ENCODE peak calls at places on chromosomes 12 and 14, in ten cellular contexts. F, Z, O, H, G, I, M, V, E and S are unnamed samples.

GRCh38 chr12:47216150-47216677 is 136.5 kb upstream of the AMIGO2 start:
- DNase-seq in F (no peak), Z (no peak), O (peak; percentile 49), H (no peak), G (peak; percentile 44), I (no peak), M (no peak), V (no peak), E (no peak), S (no peak)

GRCh38 chr12:79055926-79056674 is 191.5 kb downstream of the SYT1 start:
- DNase-seq in F (peak; percentile 72), Z (no peak), O (no peak), H (no peak), G (no peak), I (no peak), M (no peak), V (no peak), E (peak; percentile 42), S (no peak)

GRCh38 chr14:97970222-97970621 is 1173.0 kb downstream of the VRK1 start:
- DNase-seq in F (no peak), Z (no peak), O (no peak), H (no peak), G (no peak), I (no peak), M (no peak), V (no peak), E (no peak), S (no peak)

GRCh38 chr14:22159968-22160367 is 429.1 kb downstream of the DAD1 start:
- DNase-seq in F (no peak), Z (peak; percentile 44), O (no peak), H (no peak), G (no peak), I (no peak), M (no peak), V (no peak), E (no peak), S (no peak)

GRCh38 chr14:93691042-93691780 is 97.1 kb downstream of the PRIMA1 start:
- DNase-seq in F (no peak), Z (no peak), O (no peak), H (no peak), G (no peak), I (no peak), M (no peak), V (no peak), E (no peak), S (no peak)

GRCh38 chr12:63808631-63809030 is 28.9 kb downstream of the RXYLT1 start:
- DNase-seq in F (no peak), Z (no peak), O (no peak), H (no peak), G (no peak), I (no peak), M (no peak), V (no peak), E (peak; percentile 84), S (no peak)

GRCh38 chr12:10033783-10034381 is 3.4 kb downstream of the CLEC9A start:
- DNase-seq in F (no peak), Z (no peak), O (no peak), H (no peak), G (no peak), I (no peak), M (no peak), V (no peak), E (peak; percentile 7), S (no peak)

GRCh38 chr12:53044896-53045571 is 4.8 kb upstream of the TNS2 start:
- DNase-seq in F (no peak), Z (no peak), O (no peak), H (no peak), G (no peak), I (peak; percentile 17), M (no peak), V (no peak), E (no peak), S (no peak)

GRCh38 chr12:121110211-121110940 is 22.3 kb upstream of the P2RX7 start:
- DNase-seq in F (peak; percentile 74), Z (peak; percentile 73), O (peak; percentile 33), H (no peak), G (peak; percentile 76), I (peak; percentile 61), M (peak; percentile 68), V (peak; percentile 71), E (peak; percentile 79), S (peak; percentile 63)

GRCh38 chr14:31340297-31341063 is 79.9 kb downstream of the HEATR5A start:
- DNase-seq in F (no peak), Z (no peak), O (no peak), H (no peak), G (no peak), I (no peak), M (no peak), V (no peak), E (no peak), S (no peak)

GRCh38 chr12:153080-153746 is 60.7 kb downstream of the SLC6A12 start:
- DNase-seq in F (peak; percentile 79), Z (peak; percentile 77), O (no peak), H (peak; percentile 81), G (peak; percentile 79), I (peak; percentile 77), M (peak; percentile 89), V (peak; percentile 73), E (peak; percentile 60), S (peak; percentile 86)

GRCh38 chr12:130514149-130514551 is 176.5 kb downstream of the PIWIL1 start:
- DNase-seq in F (no peak), Z (no peak), O (no peak), H (no peak), G (no peak), I (no peak), M (peak; percentile 67), V (no peak), E (no peak), S (no peak)

GRCh38 chr12:87991483-87991882 is 37.7 kb downstream of the C12orf50 start:
- DNase-seq in F (no peak), Z (no peak), O (no peak), H (no peak), G (no peak), I (no peak), M (no peak), V (no peak), E (no peak), S (no peak)

GRCh38 chr12:53078425-53079225 is 565 bp downstream of the SPRYD3 start:
- DNase-seq in F (no peak), Z (peak; percentile 60), O (peak; percentile 63), H (peak; percentile 55), G (no peak), I (no peak), M (no peak), V (no peak), E (no peak), S (no peak)

GRCh38 chr14:40727107-40727506 is 879.6 kb upstream of the LRFN5 start:
- DNase-seq in F (no peak), Z (no peak), O (no peak), H (no peak), G (no peak), I (no peak), M (no peak), V (no peak), E (no peak), S (no peak)

GRCh38 chr14:95519699-95520098 is 3.2 kb upstream of the SYNE3 start:
- DNase-seq in F (no peak), Z (peak; percentile 69), O (peak; percentile 64), H (peak; percentile 80), G (no peak), I (no peak), M (no peak), V (no peak), E (peak; percentile 86), S (no peak)

GRCh38 chr12:9073077-9073476 is 42.6 kb downstream of the A2M start:
- DNase-seq in F (no peak), Z (no peak), O (no peak), H (no peak), G (no peak), I (no peak), M (no peak), V (no peak), E (no peak), S (no peak)

GRCh38 chr14:102234331-102235264 is 70.4 kb downstream of the MOK start:
- DNase-seq in F (no peak), Z (no peak), O (no peak), H (no peak), G (no peak), I (no peak), M (no peak), V (no peak), E (peak; percentile 55), S (no peak)

GRCh38 chr14:102231476-102232347 is 73.3 kb downstream of the MOK start:
- DNase-seq in F (no peak), Z (no peak), O (no peak), H (no peak), G (no peak), I (no peak), M (no peak), V (no peak), E (no peak), S (no peak)

GRCh38 chr14:102230481-102231210 is 74.3 kb downstream of the MOK start:
- DNase-seq in F (no peak), Z (no peak), O (no peak), H (no peak), G (no peak), I (no peak), M (no peak), V (no peak), E (no peak), S (no peak)

GRCh38 chr14:102233081-102233480 is 71.9 kb downstream of the MOK start:
- DNase-seq in F (no peak), Z (no peak), O (no peak), H (no peak), G (no peak), I (no peak), M (no peak), V (no peak), E (no peak), S (no peak)

GRCh38 chr14:102232348-102232625 is 72.7 kb downstream of the MOK start:
- DNase-seq in F (no peak), Z (no peak), O (no peak), H (no peak), G (no peak), I (no peak), M (no peak), V (no peak), E (no peak), S (no peak)
- TF ChIP-seq CTCF in F (no peak), Z (no peak), O (no peak), H (no peak), G (no peak), I (no peak), M (no peak), V (no peak), E (no peak), S (no peak)

GRCh38 chr12:50520345-50520744 is 15.6 kb downstream of the DIP2B start:
- DNase-seq in F (no peak), Z (no peak), O (no peak), H (no peak), G (no peak), I (no peak), M (no peak), V (no peak), E (no peak), S (no peak)
- TF ChIP-seq CTCF in F (no peak), Z (no peak), O (no peak), H (no peak), G (no peak), I (no peak), M (no peak), V (no peak), E (no peak), S (no peak)

GRCh38 chr12:90945070-90945649 is 9.8 kb downstream of the CCER1 start:
- DNase-seq in F (peak; percentile 56), Z (no peak), O (no peak), H (no peak), G (peak; percentile 26), I (no peak), M (no peak), V (no peak), E (peak; percentile 58), S (no peak)
- TF ChIP-seq CTCF in F (peak; percentile 62), Z (no peak), O (peak; percentile 54), H (peak; percentile 41), G (peak; percentile 42), I (no peak), M (no peak), V (peak; percentile 81), E (peak; percentile 59), S (peak; percentile 69)

GRCh38 chr12:125229878-125230530 is 164.8 kb downstream of the AACS start:
- DNase-seq in F (no peak), Z (no peak), O (no peak), H (no peak), G (no peak), I (no peak), M (no peak), V (no peak), E (no peak), S (no peak)
- TF ChIP-seq CTCF in F (no peak), Z (no peak), O (no peak), H (no peak), G (no peak), I (no peak), M (no peak), V (no peak), E (no peak), S (no peak)